ENCODE peak calls at places on chromosome 12, in seven cellular contexts. One of them, this sample, is unnamed. For H3K9me3 and H3K27me3, the result is how much of the 10 kb centered on the place peaks cover.

GRCh38 chr12:4717806-4718205 is 2.4 kb upstream of the GALNT8 start:
- DNase-seq in adrenal gland: no peak
- DNase-seq in tibial nerve: no peak
- DNase-seq in right atrium auricular region: no peak
- DNase-seq in esophagus muscularis mucosa: peak
- DNase-seq in HCT116: no peak
- DNase-seq in AG04450: no peak
- DNase-seq in this sample: no peak

GRCh38 chr12:120775862-120776552 is 50.4 kb downstream of the ACADS start:
- DNase-seq in esophagus muscularis mucosa: no peak
- DNase-seq in HCT116: no peak
- DNase-seq in adrenal gland: no peak
- DNase-seq in tibial nerve: no peak
- DNase-seq in AG04450: no peak
- DNase-seq in right atrium auricular region: no peak
- DNase-seq in this sample: no peak

GRCh38 chr12:131390408-131391100 is 320.3 kb upstream of the SFSWAP start:
- DNase-seq in right atrium auricular region: no peak
- DNase-seq in AG04450: no peak
- DNase-seq in adrenal gland: no peak
- DNase-seq in HCT116: peak
- DNase-seq in tibial nerve: no peak
- DNase-seq in esophagus muscularis mucosa: no peak
- DNase-seq in this sample: no peak

GRCh38 chr12:42568952-42569916 is 20.3 kb downstream of the PRICKLE1 start:
- DNase-seq in AG04450: no peak
- DNase-seq in right atrium auricular region: no peak
- DNase-seq in esophagus muscularis mucosa: no peak
- DNase-seq in HCT116: peak
- DNase-seq in adrenal gland: no peak
- DNase-seq in tibial nerve: peak
- DNase-seq in this sample: no peak

GRCh38 chr12:122614839-122615238 is 87.8 kb downstream of the KNTC1 start:
- DNase-seq in AG04450: peak
- DNase-seq in right atrium auricular region: no peak
- DNase-seq in tibial nerve: no peak
- DNase-seq in adrenal gland: no peak
- DNase-seq in esophagus muscularis mucosa: no peak
- DNase-seq in HCT116: no peak
- DNase-seq in this sample: no peak

GRCh38 chr12:84738481-84738972 is 174.1 kb downstream of the SLC6A15 start:
- DNase-seq in HCT116: no peak
- DNase-seq in AG04450: peak
- DNase-seq in right atrium auricular region: no peak
- DNase-seq in esophagus muscularis mucosa: no peak
- DNase-seq in tibial nerve: no peak
- DNase-seq in adrenal gland: no peak
- DNase-seq in this sample: no peak

GRCh38 chr12:29428630-29429029 is 47.7 kb upstream of the ERGIC2 start:
- DNase-seq in AG04450: peak
- DNase-seq in adrenal gland: no peak
- DNase-seq in esophagus muscularis mucosa: no peak
- DNase-seq in right atrium auricular region: no peak
- DNase-seq in HCT116: peak
- DNase-seq in tibial nerve: no peak
- DNase-seq in this sample: no peak

GRCh38 chr12:31477669-31478068 is 113.3 kb downstream of the DENND5B start:
- DNase-seq in right atrium auricular region: no peak
- DNase-seq in esophagus muscularis mucosa: no peak
- DNase-seq in tibial nerve: no peak
- DNase-seq in adrenal gland: no peak
- DNase-seq in HCT116: no peak
- DNase-seq in AG04450: no peak
- DNase-seq in this sample: no peak

GRCh38 chr12:104720346-104721064 is 237.6 kb downstream of the SLC41A2 start:
- DNase-seq in adrenal gland: no peak
- DNase-seq in AG04450: peak
- DNase-seq in HCT116: no peak
- DNase-seq in right atrium auricular region: no peak
- DNase-seq in tibial nerve: no peak
- DNase-seq in esophagus muscularis mucosa: no peak
- DNase-seq in this sample: no peak

GRCh38 chr12:45988259-45988658 is 2.1 kb downstream of the SCAF11 start:
- DNase-seq in tibial nerve: no peak
- DNase-seq in AG04450: no peak
- DNase-seq in right atrium auricular region: no peak
- DNase-seq in esophagus muscularis mucosa: no peak
- DNase-seq in adrenal gland: no peak
- DNase-seq in HCT116: no peak
- DNase-seq in this sample: no peak

GRCh38 chr12:129163461-129163860 is 310.2 kb downstream of the GLT1D1 start:
- DNase-seq in right atrium auricular region: no peak
- DNase-seq in adrenal gland: no peak
- DNase-seq in tibial nerve: no peak
- DNase-seq in AG04450: no peak
- DNase-seq in esophagus muscularis mucosa: no peak
- DNase-seq in HCT116: no peak
- DNase-seq in this sample: no peak

GRCh38 chr12:32611986-32612385 is 67.1 kb upstream of the DNM1L start:
- DNase-seq in right atrium auricular region: no peak
- DNase-seq in tibial nerve: no peak
- DNase-seq in AG04450: no peak
- DNase-seq in esophagus muscularis mucosa: no peak
- DNase-seq in adrenal gland: no peak
- DNase-seq in HCT116: no peak
- DNase-seq in this sample: no peak

GRCh38 chr12:86173044-86173443 is 83.1 kb downstream of the MGAT4C start:
- DNase-seq in HCT116: no peak
- DNase-seq in adrenal gland: no peak
- DNase-seq in right atrium auricular region: no peak
- DNase-seq in tibial nerve: no peak
- DNase-seq in AG04450: no peak
- DNase-seq in esophagus muscularis mucosa: no peak
- DNase-seq in this sample: no peak

GRCh38 chr12:40342010-40342409 is 117.2 kb downstream of the LRRK2 start:
- DNase-seq in right atrium auricular region: no peak
- DNase-seq in tibial nerve: no peak
- DNase-seq in esophagus muscularis mucosa: no peak
- DNase-seq in adrenal gland: peak
- DNase-seq in AG04450: no peak
- DNase-seq in HCT116: no peak
- DNase-seq in this sample: no peak

GRCh38 chr12:25427328-25428249 is 125.5 kb downstream of the LMNTD1 start:
- DNase-seq in right atrium auricular region: no peak
- DNase-seq in tibial nerve: no peak
- DNase-seq in AG04450: no peak
- DNase-seq in HCT116: no peak
- DNase-seq in adrenal gland: no peak
- DNase-seq in esophagus muscularis mucosa: no peak
- DNase-seq in this sample: no peak

GRCh38 chr12:11460343-11461023 is 65.1 kb upstream of the PRB2 start:
- DNase-seq in AG04450: no peak
- DNase-seq in esophagus muscularis mucosa: no peak
- DNase-seq in tibial nerve: no peak
- DNase-seq in adrenal gland: no peak
- DNase-seq in HCT116: no peak
- DNase-seq in right atrium auricular region: no peak
- DNase-seq in this sample: no peak

GRCh38 chr12:76288218-76288617 is 60.0 kb downstream of the BBS10 start:
- DNase-seq in HCT116: no peak
- DNase-seq in tibial nerve: no peak
- DNase-seq in AG04450: no peak
- DNase-seq in esophagus muscularis mucosa: no peak
- DNase-seq in adrenal gland: no peak
- DNase-seq in right atrium auricular region: no peak
- DNase-seq in this sample: no peak

GRCh38 chr12:76290963-76291859 is 57.0 kb downstream of the BBS10 start:
- DNase-seq in right atrium auricular region: no peak
- DNase-seq in AG04450: no peak
- DNase-seq in tibial nerve: no peak
- DNase-seq in esophagus muscularis mucosa: no peak
- DNase-seq in adrenal gland: no peak
- DNase-seq in HCT116: no peak
- DNase-seq in this sample: no peak
- H3K9me3 ChIP-seq in right atrium auricular region: under half
- H3K9me3 ChIP-seq in AG04450: under half
- H3K9me3 ChIP-seq in tibial nerve: under half
- H3K9me3 ChIP-seq in esophagus muscularis mucosa: under half
- H3K9me3 ChIP-seq in adrenal gland: under half
- H3K9me3 ChIP-seq in HCT116: under half
- H3K9me3 ChIP-seq in this sample: under half

DNA sequence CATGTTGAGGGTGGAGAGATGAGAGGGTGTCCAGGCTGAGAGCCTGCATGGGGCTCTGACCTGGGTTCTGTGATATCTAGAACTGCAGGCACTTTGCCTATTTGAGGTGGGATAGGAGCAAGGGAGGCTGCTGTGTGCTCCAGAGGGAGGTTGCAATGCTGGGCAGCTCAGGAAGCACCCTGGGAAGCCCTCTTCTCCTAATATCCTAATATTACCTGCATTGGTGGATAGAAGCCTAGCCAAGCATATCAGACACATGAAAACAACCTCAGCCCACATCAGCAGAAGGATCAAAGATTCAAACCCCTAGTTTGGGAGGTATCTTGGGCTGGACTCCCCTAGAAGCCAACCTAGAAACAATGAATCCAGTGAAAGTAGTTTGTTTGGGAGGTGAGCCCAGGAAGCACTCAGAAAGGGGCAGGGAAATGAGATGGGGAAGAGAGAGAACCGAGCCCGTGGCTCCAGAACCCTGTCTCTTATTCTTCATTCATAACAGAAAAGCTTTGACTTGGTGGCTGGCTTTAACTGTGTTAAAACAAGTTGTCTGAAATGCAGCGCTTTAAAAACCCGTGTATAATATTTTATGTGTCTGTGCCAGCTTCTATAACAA is 35.7 kb upstream of the RBM19 start:
- DNase-seq in HCT116: no peak
- DNase-seq in adrenal gland: no peak
- DNase-seq in esophagus muscularis mucosa: no peak
- DNase-seq in right atrium auricular region: no peak
- DNase-seq in AG04450: no peak
- DNase-seq in tibial nerve: no peak
- DNase-seq in this sample: no peak
- H3K27me3 ChIP-seq in HCT116: half or more
- H3K27me3 ChIP-seq in adrenal gland: under half
- H3K27me3 ChIP-seq in esophagus muscularis mucosa: under half
- H3K27me3 ChIP-seq in right atrium auricular region: under half
- H3K27me3 ChIP-seq in AG04450: under half
- H3K27me3 ChIP-seq in tibial nerve: under half
- H3K27me3 ChIP-seq in this sample: half or more

GRCh38 chr12:64180951-64181350 is 41.1 kb downstream of the KICS2 start:
- DNase-seq in adrenal gland: peak
- DNase-seq in HCT116: peak
- DNase-seq in AG04450: no peak
- DNase-seq in esophagus muscularis mucosa: no peak
- DNase-seq in right atrium auricular region: peak
- DNase-seq in tibial nerve: no peak
- DNase-seq in this sample: no peak
- H3K4me3 ChIP-seq in adrenal gland: no peak
- H3K4me3 ChIP-seq in HCT116: peak
- H3K4me3 ChIP-seq in AG04450: peak
- H3K4me3 ChIP-seq in esophagus muscularis mucosa: no peak
- H3K4me3 ChIP-seq in right atrium auricular region: no peak
- H3K4me3 ChIP-seq in tibial nerve: no peak
- H3K4me3 ChIP-seq in this sample: no peak

DNA sequence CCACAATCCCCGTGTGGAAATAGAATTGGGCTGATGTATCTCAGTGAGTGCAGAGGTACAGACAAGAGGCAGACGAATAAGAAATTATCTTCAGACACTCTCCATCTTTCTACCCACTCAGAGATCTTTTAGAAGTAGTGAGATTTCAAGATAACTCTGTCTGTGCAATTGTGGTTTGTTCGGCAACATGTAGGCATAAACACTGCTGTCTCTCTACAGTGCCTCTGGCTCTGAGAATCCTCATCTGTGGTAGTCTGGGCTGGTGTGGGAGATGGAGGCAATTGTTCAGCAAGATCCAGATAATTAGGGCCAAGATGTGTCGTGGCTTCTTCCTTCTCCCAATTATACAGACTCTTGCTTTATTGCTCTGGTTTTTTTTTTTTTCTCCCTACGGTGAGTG is 3.1 kb downstream of the HOXC13 start:
- DNase-seq in adrenal gland: no peak
- DNase-seq in AG04450: no peak
- DNase-seq in HCT116: no peak
- DNase-seq in tibial nerve: no peak
- DNase-seq in esophagus muscularis mucosa: no peak
- DNase-seq in right atrium auricular region: no peak
- DNase-seq in this sample: no peak
- H3K9me3 ChIP-seq in adrenal gland: under half
- H3K9me3 ChIP-seq in AG04450: under half
- H3K9me3 ChIP-seq in HCT116: under half
- H3K9me3 ChIP-seq in tibial nerve: under half
- H3K9me3 ChIP-seq in esophagus muscularis mucosa: under half
- H3K9me3 ChIP-seq in right atrium auricular region: under half
- H3K9me3 ChIP-seq in this sample: under half